ENCODE peak calls at places on chromosomes 11 and 22, in six cellular contexts. S, W, X, E, G and U are unnamed samples.
A peak's percentile ranks its signal among the peaks of the same experiment; 100 is the strongest.

GRCh38 chr11:2940166-2940929 is 11.1 kb upstream of the PHLDA2 start:
- DNase-seq in W (peak; percentile 52), E (peak; percentile 50), S (no peak), X (no peak), G (no peak), U (no peak)

GRCh38 chr11:100639140-100639539 is 47.9 kb upstream of the ARHGAP42 start:
- DNase-seq in X (no peak), E (no peak), S (no peak), G (no peak), W (no peak), U (no peak)

GRCh38 chr11:7575841-7576451 is 62.1 kb downstream of the PPFIBP2 start:
- DNase-seq in E (peak; percentile 66), W (no peak), G (no peak), X (peak; percentile 59), S (no peak), U (peak; percentile 83)

GRCh38 chr11:94181943-94182342 is 53.3 kb downstream of the PANX1 start:
- DNase-seq in E (no peak), S (no peak), W (no peak), X (no peak), G (no peak), U (no peak)

GRCh38 chr11:77801477-77801876 is 19.0 kb downstream of the RSF1 start:
- DNase-seq in X (no peak), G (no peak), E (no peak), S (no peak), W (no peak), U (no peak)

GRCh38 chr11:3877252-3878035 is 22.0 kb downstream of the STIM1 start:
- DNase-seq in S (no peak), X (no peak), E (no peak), W (no peak), G (no peak), U (no peak)

GRCh38 chr22:37566329-37566837 is 6.1 kb downstream of the CDC42EP1 start:
- DNase-seq in E (no peak), S (no peak), G (no peak), W (no peak), X (peak; percentile 62), U (no peak)

GRCh38 chr11:86243377-86243776 is 1.2 kb upstream of the EED start:
- DNase-seq in X (no peak), S (no peak), W (no peak), E (no peak), G (no peak), U (no peak)

GRCh38 chr11:14360976-14361375 is 2.0 kb upstream of the RRAS2 start:
- DNase-seq in S (no peak), W (no peak), E (no peak), G (no peak), X (no peak), U (no peak)

GRCh38 chr11:14356342-14356741 is 2.6 kb downstream of the RRAS2 start:
- DNase-seq in W (no peak), G (no peak), S (no peak), E (no peak), X (no peak), U (no peak)

GRCh38 chr11:14359573-14360031 is 619 bp upstream of the RRAS2 start:
- DNase-seq in W (no peak), E (no peak), G (no peak), X (no peak), S (no peak), U (no peak)

GRCh38 chr11:14357843-14358728 is 897 bp downstream of the RRAS2 start:
- DNase-seq in W (peak; percentile 43), S (peak; percentile 78), E (peak; percentile 58), G (no peak), X (peak; percentile 66), U (peak; percentile 78)

GRCh38 chr11:14358729-14359439 is at the start of gene RRAS2:
- DNase-seq in S (peak; percentile 84), X (peak; percentile 75), G (no peak), W (peak; percentile 80), E (peak; percentile 70), U (peak; percentile 90)
- H3K27ac ChIP-seq in S (peak within 1 kb of the TSS; percentile 78), X (peak within 1 kb of the TSS; percentile 73), G (peak within 1 kb of the TSS; percentile 85), W (peak within 1 kb of the TSS; percentile 89), E (peak within 1 kb of the TSS; percentile 99), U (peak within 1 kb of the TSS; percentile 74)

DNA sequence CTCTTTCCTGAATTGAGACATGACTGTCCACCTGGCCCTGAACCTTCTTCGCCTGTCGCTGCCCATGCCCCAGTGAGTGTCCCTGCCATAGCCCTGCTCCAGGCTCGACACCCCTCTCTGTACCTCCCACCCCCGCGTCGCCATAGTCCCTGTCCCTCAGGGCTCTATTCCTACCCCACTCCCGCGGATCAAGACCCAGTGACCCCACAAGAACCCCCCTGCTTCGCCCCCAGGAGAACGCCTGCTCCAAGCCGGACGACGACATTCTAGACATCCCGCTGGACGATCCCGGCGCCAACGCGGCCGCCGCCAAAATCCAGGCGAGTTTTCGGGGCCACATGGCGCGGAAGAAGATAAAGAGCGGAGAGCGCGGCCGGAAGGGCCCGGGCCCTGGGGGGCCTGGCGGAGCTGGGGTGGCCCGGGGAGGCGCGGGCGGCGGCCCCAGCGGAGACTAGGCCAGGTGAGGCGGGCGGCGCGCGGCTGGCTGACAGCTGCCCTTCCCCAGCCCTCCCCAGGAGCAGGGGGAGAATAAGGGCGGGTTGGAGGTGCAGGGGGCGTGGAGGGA is 5.6 kb downstream of the NRGN start:
- DNase-seq in W (no peak), X (no peak), G (no peak), E (no peak), S (peak; percentile 60), U (no peak)
- H3K4me3 ChIP-seq in W (peak overlapping the region; percentile 66), X (no peak overlapping the region), G (peak overlapping the region; percentile 74), E (no peak overlapping the region), S (peak overlapping the region; percentile 78), U (no peak overlapping the region)

DNA sequence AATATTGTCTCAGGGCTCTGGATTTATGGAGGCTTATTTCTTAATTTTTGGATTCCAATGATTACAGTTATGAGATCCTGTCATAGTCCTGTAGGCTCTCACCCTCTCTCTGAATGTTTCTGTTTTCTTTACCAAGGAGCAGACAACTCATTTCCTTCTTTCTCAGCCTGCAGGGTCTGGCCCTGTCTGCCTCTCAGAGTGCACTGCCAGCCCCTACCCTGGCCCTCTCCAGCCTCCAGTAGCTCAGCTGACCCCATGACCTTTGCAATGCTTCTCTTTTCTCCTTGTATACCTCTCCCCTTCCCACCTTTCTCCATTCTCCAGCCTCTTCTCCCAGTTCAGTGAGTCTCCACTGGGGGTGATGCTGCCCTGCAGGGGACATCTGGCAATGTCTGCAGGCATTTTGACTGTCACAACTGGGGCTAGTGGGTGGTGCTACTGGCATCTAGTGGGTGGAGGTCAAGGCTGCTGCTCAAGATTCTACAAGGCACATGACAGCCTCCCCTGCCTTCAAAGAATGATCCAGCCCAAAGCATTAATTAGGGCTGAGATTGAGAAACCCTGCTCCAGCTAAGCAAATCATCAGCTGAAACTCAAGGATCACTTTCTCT is 78.8 kb downstream of the APIP start:
- DNase-seq in S (no peak), W (no peak), X (no peak), G (no peak), E (no peak), U (no peak)
- H3K27ac ChIP-seq in S (no peak overlapping the region), W (no peak overlapping the region), X (no peak overlapping the region), G (peak overlapping the region; percentile 71), E (peak overlapping the region; percentile 36), U (no peak overlapping the region)

DNA sequence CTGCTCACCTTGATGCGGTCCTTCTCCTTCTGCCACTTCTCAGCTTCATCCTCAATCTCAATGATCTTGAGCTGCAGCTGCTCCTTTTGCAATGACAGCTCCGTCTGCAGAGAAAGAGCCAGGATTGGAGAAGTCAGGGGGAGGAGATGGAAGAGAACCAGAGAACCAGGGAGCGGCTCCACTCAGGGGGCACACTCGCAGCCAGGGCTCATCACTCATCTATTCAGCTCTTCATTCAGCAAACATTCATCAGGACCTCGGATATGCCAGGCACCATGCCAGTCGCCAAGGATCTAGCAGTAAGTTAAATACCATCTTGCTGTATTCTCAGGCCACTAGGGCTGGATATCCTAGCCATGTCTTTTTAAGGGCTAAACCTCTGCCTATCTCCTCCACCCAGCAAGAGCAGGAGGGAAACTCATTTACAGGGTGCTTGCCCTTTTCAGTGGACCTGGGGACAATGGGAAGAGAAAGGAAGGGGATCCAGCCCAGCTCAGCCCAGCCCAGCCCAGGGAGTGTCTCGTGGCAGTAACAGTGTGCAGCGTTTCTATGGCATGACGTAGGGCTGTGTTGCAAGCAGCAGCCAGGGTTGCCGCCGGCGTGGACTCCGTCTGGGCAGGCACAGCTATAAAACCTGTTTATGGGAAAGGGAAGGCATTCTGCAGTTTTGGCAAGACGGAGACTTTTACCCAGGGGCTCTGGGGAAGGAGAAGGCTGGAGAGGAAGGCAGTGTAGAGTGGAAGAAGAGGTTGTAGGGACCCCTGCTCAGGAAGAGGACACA is 9.3 kb downstream of the TRIM29 start:
- DNase-seq in W (peak; percentile 7), G (no peak), X (peak; percentile 61), S (no peak), E (no peak), U (no peak)
- H3K4me3 ChIP-seq in W (no peak overlapping the region), G (peak overlapping the region; percentile 63), X (no peak overlapping the region), S (no peak overlapping the region), E (no peak overlapping the region), U (no peak overlapping the region)

GRCh38 chr11:32416301-32416700 is 19.0 kb downstream of the WT1 start:
- DNase-seq in W (no peak), X (no peak), G (no peak), S (no peak), E (no peak), U (no peak)
- H3K27ac ChIP-seq in W (no peak overlapping the region), X (no peak overlapping the region), G (no peak overlapping the region), S (no peak overlapping the region), E (no peak overlapping the region), U (no peak overlapping the region)

GRCh38 chr11:67304511-67305113 is 1.3 kb downstream of the SSH3 start:
- DNase-seq in E (no peak), G (no peak), X (no peak), W (no peak), S (no peak), U (no peak)
- H3K4me3 ChIP-seq in E (peak overlapping the region; percentile 93), G (peak overlapping the region; percentile 88), X (no peak overlapping the region), W (peak overlapping the region; percentile 97), S (peak overlapping the region; percentile 94), U (peak overlapping the region; percentile 61)

GRCh38 chr22:31192513-31192912 is 19.6 kb upstream of the LIMK2 start:
- DNase-seq in S (no peak), G (no peak), X (no peak), W (no peak), E (no peak), U (no peak)
- H3K27ac ChIP-seq in S (no peak overlapping the region), G (no peak overlapping the region), X (no peak overlapping the region), W (no peak overlapping the region), E (peak overlapping the region; percentile 59), U (no peak overlapping the region)

DNA sequence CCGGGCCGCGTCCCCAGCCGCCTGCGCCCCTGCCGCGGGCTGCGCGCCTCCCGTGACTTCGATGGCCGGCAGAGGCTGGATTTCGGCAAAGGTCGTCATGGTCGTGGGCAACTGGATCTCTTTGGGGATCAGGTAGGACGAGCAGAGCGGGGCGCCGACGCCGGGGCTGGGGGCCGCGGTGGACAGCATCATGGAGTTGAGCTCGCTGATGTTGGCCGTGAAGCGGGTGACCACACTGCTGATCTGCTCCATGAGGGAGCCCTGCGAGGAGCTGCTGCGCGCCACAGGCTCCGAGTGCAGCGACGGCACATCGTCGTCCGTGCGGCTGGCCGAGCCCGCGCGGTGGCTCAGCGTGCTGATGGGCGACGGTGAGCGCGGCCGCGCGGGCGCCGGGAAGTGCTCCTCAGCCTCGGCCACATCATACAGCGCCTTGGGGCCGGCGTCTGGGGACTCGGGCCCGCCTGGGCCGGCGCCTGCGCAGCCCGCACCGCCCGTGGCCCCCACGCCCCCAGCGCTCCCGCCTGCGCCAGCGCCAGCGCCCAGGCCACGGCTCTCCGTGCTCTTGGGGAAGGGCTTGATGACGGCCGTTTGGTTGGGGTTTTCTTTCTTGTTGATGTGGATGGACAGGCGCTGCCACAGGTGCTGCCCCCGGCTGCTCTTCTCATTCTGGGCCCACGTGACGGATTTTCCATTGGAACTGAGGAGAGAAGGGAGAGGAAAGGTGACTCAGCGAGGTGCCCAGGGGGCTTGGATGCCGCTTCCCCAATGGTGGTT is 171.5 kb upstream of the CTSC start:
- DNase-seq in G (no peak), S (peak; percentile 57), E (no peak), W (peak; percentile 18), X (peak; percentile 52), U (no peak)
- H3K4me3 ChIP-seq in G (peak overlapping the region; percentile 65), S (peak overlapping the region; percentile 67), E (peak overlapping the region; percentile 42), W (peak overlapping the region; percentile 59), X (no peak overlapping the region), U (no peak overlapping the region)